ENCODE peak calls at places on chromosomes 16 and 17, in seven cellular contexts. G is effector CD4-positive, alpha-beta T cell; D is sigmoid colon; E is NCI-H2171; R is naive thymus-derived CD8-positive, alpha-beta T cell; J is stimulated activated CD4-positive, alpha-beta T cell treated with anti-CD3 and anti-CD28 coated beads, Interleukin-1b, Interleukin-23, amount 100 ng/mL, for 24 hours; T is stomach. L is an unnamed sample.
A peak's percentile ranks its signal among the peaks of the same experiment; 100 is the strongest.

GRCh38 chr17:18106211-18106610 is 2.3 kb upstream of the MYO15A start:
- DNase-seq in D (no peak), J (no peak), G (no peak), T (no peak), E (no peak), R (no peak), L (no peak)

GRCh38 chr17:31754239-31754945 is 104.7 kb downstream of the COPRS start:
- DNase-seq in D (no peak), G (no peak), R (no peak), E (no peak), J (no peak), T (no peak), L (no peak)

GRCh38 chr17:56174421-56174820 is 21.1 kb downstream of the ANKFN1 start:
- DNase-seq in D (no peak), G (no peak), T (no peak), E (peak; percentile 10), R (no peak), J (no peak), L (no peak)

GRCh38 chr17:16880121-16880842 is 91.6 kb downstream of the TNFRSF13B start:
- DNase-seq in D (no peak), R (no peak), J (no peak), T (peak; percentile 19), E (no peak), G (no peak), L (no peak)

GRCh38 chr16:74563828-74564263 is 43.1 kb downstream of the GLG1 start:
- DNase-seq in J (no peak), G (no peak), R (no peak), T (peak; percentile 33), E (no peak), D (no peak), L (no peak)

GRCh38 chr16:12449374-12449773 is 354.3 kb downstream of the CPPED1 start:
- DNase-seq in J (no peak), E (no peak), R (no peak), G (no peak), T (no peak), D (peak; percentile 39), L (no peak)

GRCh38 chr17:48678141-48678971 is 44.0 kb downstream of the PRAC1 start:
- DNase-seq in D (peak; percentile 70), T (peak; percentile 71), E (no peak), R (peak; percentile 68), J (peak; percentile 52), G (peak; percentile 60), L (peak; percentile 59)

GRCh38 chr16:28283798-28284577 is 8.3 kb upstream of the SBK1 start:
- DNase-seq in D (no peak), R (no peak), T (no peak), J (no peak), E (no peak), G (no peak), L (no peak)

GRCh38 chr16:1964046-1964505 is 550 bp downstream of the RPS2 start:
- DNase-seq in D (no peak), E (no peak), G (peak; percentile 34), R (no peak), J (no peak), T (no peak), L (peak; percentile 52)

GRCh38 chr16:69523571-69523970 is 42.2 kb upstream of the NFAT5 start:
- DNase-seq in R (no peak), D (no peak), E (no peak), T (no peak), G (no peak), J (no peak), L (no peak)

GRCh38 chr17:39668141-39668924 is at the start of gene PNMT:
- DNase-seq in T (peak; percentile 83), D (no peak), R (peak; percentile 66), E (peak; percentile 79), G (peak; percentile 61), J (peak; percentile 71), L (peak; percentile 40)

GRCh38 chr16:3249451-3249850 is 7.0 kb downstream of the MEFV start:
- DNase-seq in J (no peak), G (no peak), D (no peak), E (no peak), T (no peak), R (no peak), L (no peak)

GRCh38 chr17:74870512-74870911 is 2.3 kb downstream of the FDXR start:
- DNase-seq in D (no peak), J (no peak), T (no peak), G (no peak), R (no peak), E (no peak), L (no peak)

GRCh38 chr16:19559242-19559910 is 3.9 kb downstream of the VPS35L start:
- DNase-seq in J (no peak), R (peak; percentile 51), D (no peak), E (peak; percentile 36), G (peak; percentile 24), T (no peak), L (peak; percentile 76)

GRCh38 chr16:68737730-68738590 is 868 bp downstream of the CDH1 start:
- DNase-seq in R (no peak), G (no peak), E (peak; percentile 30), J (no peak), D (no peak), T (peak; percentile 87), L (no peak)

GRCh38 chr16:524274-525011 is 3.1 kb upstream of the CAPN15 start:
- DNase-seq in R (no peak), D (no peak), T (no peak), J (no peak), G (no peak), E (no peak), L (no peak)

GRCh38 chr17:78641666-78642065 is 64.5 kb upstream of the DNAH17 start:
- DNase-seq in G (no peak), E (no peak), T (no peak), D (peak; percentile 47), R (no peak), J (no peak), L (no peak)

GRCh38 chr17:66548158-66548557 is 245.7 kb downstream of the PRKCA start:
- DNase-seq in D (no peak), G (no peak), T (no peak), E (no peak), R (no peak), J (peak; percentile 20), L (no peak)

GRCh38 chr16:22670551-22670970 is 143.4 kb upstream of the HS3ST2 start:
- DNase-seq in J (no peak), G (no peak), T (no peak), R (no peak), E (no peak), D (peak; percentile 65), L (peak; percentile 36)

GRCh38 chr17:27339836-27340550 is 46.1 kb downstream of the WSB1 start:
- DNase-seq in J (no peak), D (no peak), E (no peak), G (no peak), R (no peak), T (no peak), L (no peak)

GRCh38 chr17:36008998-36009665 is 7.8 kb upstream of the CCL15 start:
- DNase-seq in E (no peak), R (no peak), J (no peak), D (no peak), G (no peak), T (no peak), L (peak; percentile 35)

GRCh38 chr17:75032896-75033294 is 13.9 kb downstream of the ATP5PD start:
- DNase-seq in T (no peak), G (no peak), R (no peak), D (no peak), E (no peak), J (no peak), L (peak; percentile 42)

GRCh38 chr16:61879-62281 is 8.3 kb downstream of the SNRNP25 start:
- DNase-seq in R (no peak), T (no peak), D (peak; percentile 60), J (no peak), E (no peak), G (no peak), L (no peak)

L was measured in cerebellar cortex.